ENCODE peak calls at places on chromosomes 13 and 19, in five cellular contexts. A is H7, M is head of caudate nucleus, U is amygdala, G is EH. W is an unnamed sample.

GRCh38 chr13:97454699-97455098 is 20.7 kb downstream of the RAP2A start:
- DNase-seq in M (no peak), U (no peak), G (no peak), A (no peak), W (no peak)

GRCh38 chr13:90197722-90198121 is 1149.8 kb upstream of the MIR17HG start:
- DNase-seq in U (no peak), A (no peak), M (no peak), G (no peak), W (no peak)

GRCh38 chr13:27622102-27622820 is 569 bp downstream of the POLR1D start:
- DNase-seq in M (no peak), A (no peak), U (no peak), G (peak), W (no peak)

GRCh38 chr19:19530889-19531288 is 2.2 kb downstream of the YJEFN3 start:
- DNase-seq in A (no peak), G (no peak), M (no peak), U (no peak), W (no peak)

GRCh38 chr13:76667551-76667950 is 218.7 kb downstream of the KCTD12 start:
- DNase-seq in A (no peak), M (no peak), U (no peak), G (peak), W (no peak)

GRCh38 chr13:109784590-109785140 is 1.7 kb downstream of the IRS2 start:
- DNase-seq in A (peak), U (peak), M (peak), G (peak), W (peak)

GRCh38 chr13:50358221-50358620 is 343.0 kb downstream of the KCNRG start:
- DNase-seq in M (no peak), G (no peak), U (no peak), A (no peak), W (no peak)

GRCh38 chr13:56736966-56737365 is 403.8 kb upstream of the PRR20A start:
- DNase-seq in G (no peak), U (no peak), A (no peak), M (no peak), W (no peak)

GRCh38 chr13:37129867-37130266 is 24.4 kb upstream of the CSNK1A1L start:
- DNase-seq in U (no peak), A (no peak), M (no peak), G (no peak), W (no peak)

GRCh38 chr13:47997384-47997783 is 3.7 kb downstream of the SUCLA2 start:
- DNase-seq in M (no peak), A (no peak), U (no peak), G (no peak), W (no peak)

GRCh38 chr19:11089254-11090013 is at the start of gene LDLR:
- DNase-seq in A (peak), U (peak), M (peak), G (peak), W (peak)

GRCh38 chr13:31675521-31675953 is 63.8 kb upstream of the RXFP2 start:
- DNase-seq in A (no peak), U (no peak), G (peak), M (no peak), W (no peak)

GRCh38 chr13:20960663-20961309 is 58.2 kb upstream of the XPO4 start:
- DNase-seq in A (no peak), G (no peak), U (no peak), M (no peak), W (no peak)

GRCh38 chr13:69580255-69580654 is 527.4 kb upstream of the ATXN8OS start:
- DNase-seq in A (peak), G (no peak), U (no peak), M (no peak), W (no peak)

GRCh38 chr19:48442116-48443035 is 3.4 kb upstream of the GRWD1 start:
- DNase-seq in U (no peak), G (no peak), A (peak), M (no peak), W (no peak)

GRCh38 chr19:778910-779653 is 18.2 kb upstream of the PTBP1 start:
- DNase-seq in G (peak), A (peak), U (no peak), M (no peak), W (no peak)

GRCh38 chr19:6055013-6055795 is 55.1 kb downstream of the RFX2 start:
- DNase-seq in G (no peak), A (no peak), M (no peak), U (no peak), W (no peak)

GRCh38 chr19:44807652-44808462 is 1.0 kb upstream of the BCAM start:
- DNase-seq in A (peak), U (no peak), M (no peak), G (peak), W (no peak)

GRCh38 chr13:79935121-79935520 is 405.8 kb downstream of the SPRY2 start:
- DNase-seq in G (peak), M (no peak), A (no peak), U (no peak), W (no peak)

GRCh38 chr13:105848494-105848893 is 687.0 kb downstream of the EFNB2 start:
- DNase-seq in M (no peak), A (no peak), U (no peak), G (no peak), W (no peak)

GRCh38 chr19:13037161-13037560 is 41.9 kb downstream of the NFIX start:
- DNase-seq in G (peak), U (no peak), A (no peak), M (no peak), W (no peak)

GRCh38 chr19:19304186-19304975 is 15.9 kb downstream of the SUGP1 start:
- DNase-seq in G (no peak), A (no peak), U (peak), M (no peak), W (peak)

GRCh38 chr13:47420012-47420411 is 523.2 kb upstream of the HTR2A start:
- DNase-seq in M (no peak), A (no peak), U (no peak), G (no peak), W (no peak)

GRCh38 chr13:98962901-98963594 is 14.8 kb downstream of the DOCK9 start:
- DNase-seq in A (no peak), G (no peak), U (no peak), M (no peak), W (no peak)

GRCh38 chr19:55559684-55560083 is 14.3 kb upstream of the SBK3 start:
- DNase-seq in G (no peak), U (no peak), A (no peak), M (no peak), W (no peak)

GRCh38 chr13:92346046-92346445 is 880.6 kb upstream of the GPC6 start:
- DNase-seq in A (no peak), M (no peak), U (no peak), G (no peak), W (no peak)

GRCh38 chr19:16235811-16236710 is 38.4 kb downstream of the AP1M1 start:
- DNase-seq in G (no peak), U (no peak), A (peak), M (no peak), W (no peak)